ENCODE peak calls at places on chromosomes 13 and 19, in seven cellular contexts. D is PC-9, W is cardiac muscle cell, M is heart left ventricle, T is left ventricle myocardium inferior, H is IMR-90, G is uterus. Q is an unnamed sample.
A peak's percentile ranks its signal among the peaks of the same experiment; 100 is the strongest.

GRCh38 chr19:40719414-40719894 is 2.5 kb downstream of the ITPKC start:
- DNase-seq in G (no peak), W (no peak), H (no peak), T (no peak), M (no peak), D (peak; percentile 55), Q (peak; percentile 27)

GRCh38 chr19:17311455-17312248 is 2.3 kb downstream of the DDA1 start:
- DNase-seq in H (peak; percentile 79), W (peak; percentile 42), G (no peak), M (no peak), T (no peak), D (peak; percentile 90), Q (no peak)

GRCh38 chr13:113862766-113863510 is 938 bp downstream of the GAS6 start:
- DNase-seq in H (no peak), W (peak; percentile 25), M (peak; percentile 81), D (no peak), G (no peak), T (peak; percentile 68), Q (peak; percentile 70)

GRCh38 chr19:49587227-49587626 is 3.8 kb upstream of the PRR12 start:
- DNase-seq in G (no peak), D (peak; percentile 10), T (no peak), W (no peak), M (no peak), H (no peak), Q (no peak)

GRCh38 chr19:32876919-32877285 is 7.3 kb upstream of the SLC7A9 start:
- DNase-seq in D (peak; percentile 35), T (no peak), G (no peak), W (peak; percentile 12), M (no peak), H (peak; percentile 50), Q (no peak)

GRCh38 chr19:14363203-14364097 is 17.8 kb upstream of the ADGRE5 start:
- DNase-seq in D (no peak), H (peak; percentile 42), M (peak; percentile 90), W (peak; percentile 96), G (peak; percentile 97), T (peak; percentile 86), Q (peak; percentile 79)

GRCh38 chr19:32219881-32220552 is 125.4 kb upstream of the ZNF507 start:
- DNase-seq in W (no peak), G (no peak), H (no peak), M (no peak), T (no peak), D (no peak), Q (no peak)

GRCh38 chr13:100129605-100130004 is 40.7 kb downstream of the PCCA start:
- DNase-seq in W (no peak), G (no peak), M (no peak), H (no peak), D (no peak), T (no peak), Q (no peak)

GRCh38 chr19:34766386-34766785 is 6.6 kb downstream of the ZNF599 start:
- DNase-seq in T (no peak), W (no peak), D (no peak), G (no peak), H (peak; percentile 47), M (no peak), Q (no peak)

GRCh38 chr19:39599116-39599515 is 3.2 kb upstream of the LGALS13 start:
- DNase-seq in G (no peak), H (peak; percentile 27), D (no peak), T (no peak), M (no peak), W (peak; percentile 42), Q (no peak)

GRCh38 chr13:57073983-57074382 is 66.7 kb upstream of the PRR20A start:
- DNase-seq in M (no peak), T (no peak), W (no peak), H (no peak), G (no peak), D (no peak), Q (no peak)

GRCh38 chr13:88042489-88042888 is 371.3 kb downstream of the SLITRK5 start:
- DNase-seq in M (no peak), D (no peak), T (no peak), H (no peak), G (no peak), W (peak; percentile 3), Q (no peak)

GRCh38 chr19:35306473-35307246 is 14.7 kb downstream of the MAG start:
- DNase-seq in W (no peak), G (no peak), T (no peak), H (no peak), D (peak; percentile 51), M (no peak), Q (no peak)

GRCh38 chr13:112689498-112690241 is at the start of gene ATP11A:
- DNase-seq in M (peak; percentile 94), W (peak; percentile 96), G (peak; percentile 92), D (peak; percentile 72), T (peak; percentile 95), H (peak; percentile 91), Q (peak; percentile 96)

GRCh38 chr19:19498255-19498991 is 16.9 kb downstream of the TSSK6 start:
- DNase-seq in W (no peak), T (no peak), G (no peak), M (no peak), H (no peak), D (no peak), Q (no peak)

GRCh38 chr19:3923912-3924311 is 9.0 kb upstream of the NMRK2 start:
- DNase-seq in M (no peak), T (no peak), D (no peak), G (no peak), W (no peak), H (no peak), Q (no peak)

GRCh38 chr19:43540381-43540780 is 7.4 kb downstream of the ZNF575 start:
- DNase-seq in M (no peak), H (no peak), T (no peak), G (no peak), D (no peak), W (no peak), Q (no peak)

GRCh38 chr13:50319603-50320296 is 304.5 kb downstream of the KCNRG start:
- DNase-seq in H (peak; percentile 29), M (no peak), W (peak; percentile 70), G (no peak), D (peak; percentile 77), T (no peak), Q (no peak)

GRCh38 chr19:48637449-48637947 is 319 bp upstream of the DBP start:
- DNase-seq in D (peak; percentile 100), H (peak; percentile 99), T (peak; percentile 100), G (peak; percentile 100), M (peak; percentile 100), W (peak; percentile 100), Q (peak; percentile 99)

GRCh38 chr13:31049833-31050232 is 111.9 kb downstream of the HSPH1 start:
- DNase-seq in M (no peak), G (no peak), W (no peak), T (peak; percentile 23), D (no peak), H (no peak), Q (peak; percentile 27)
- H3K27me3 ChIP-seq in M (no peaks in the 10 kb centered on the region), G (no peaks in the 10 kb centered on the region), W (peaks cover 6% of the 10 kb centered on the region), T (peaks cover 14% of the 10 kb centered on the region), D (no peaks in the 10 kb centered on the region), H (no peaks in the 10 kb centered on the region), Q (no peaks in the 10 kb centered on the region)

GRCh38 chr19:46144756-46145155 is 3.3 kb upstream of the IGFL2 start:
- DNase-seq in W (no peak), D (no peak), G (no peak), M (no peak), T (no peak), H (no peak), Q (no peak)

GRCh38 chr19:46142294-46142693 is 5.7 kb upstream of the IGFL2 start:
- DNase-seq in G (no peak), M (no peak), D (no peak), T (no peak), H (no peak), W (no peak), Q (no peak)

GRCh38 chr19:46150606-46151005 is 2.6 kb downstream of the IGFL2 start:
- DNase-seq in M (no peak), D (no peak), T (no peak), H (no peak), G (no peak), W (no peak), Q (no peak)

GRCh38 chr19:46147791-46148288 is at the start of gene IGFL2:
- DNase-seq in M (no peak), T (no peak), G (no peak), W (peak; percentile 14), D (no peak), H (no peak), Q (no peak)

GRCh38 chr19:46147166-46147740 is 785 bp upstream of the IGFL2 start:
- DNase-seq in D (no peak), G (no peak), W (no peak), T (no peak), H (no peak), M (no peak), Q (no peak)
- H3K27me3 ChIP-seq in D (no peaks in the 10 kb centered on the region), G (no peaks in the 10 kb centered on the region), W (no peaks in the 10 kb centered on the region), T (peaks cover 39% of the 10 kb centered on the region), H (peaks cover 48% of the 10 kb centered on the region), M (peaks cover 6% of the 10 kb centered on the region), Q (peaks cover 6% of the 10 kb centered on the region)

DNA sequence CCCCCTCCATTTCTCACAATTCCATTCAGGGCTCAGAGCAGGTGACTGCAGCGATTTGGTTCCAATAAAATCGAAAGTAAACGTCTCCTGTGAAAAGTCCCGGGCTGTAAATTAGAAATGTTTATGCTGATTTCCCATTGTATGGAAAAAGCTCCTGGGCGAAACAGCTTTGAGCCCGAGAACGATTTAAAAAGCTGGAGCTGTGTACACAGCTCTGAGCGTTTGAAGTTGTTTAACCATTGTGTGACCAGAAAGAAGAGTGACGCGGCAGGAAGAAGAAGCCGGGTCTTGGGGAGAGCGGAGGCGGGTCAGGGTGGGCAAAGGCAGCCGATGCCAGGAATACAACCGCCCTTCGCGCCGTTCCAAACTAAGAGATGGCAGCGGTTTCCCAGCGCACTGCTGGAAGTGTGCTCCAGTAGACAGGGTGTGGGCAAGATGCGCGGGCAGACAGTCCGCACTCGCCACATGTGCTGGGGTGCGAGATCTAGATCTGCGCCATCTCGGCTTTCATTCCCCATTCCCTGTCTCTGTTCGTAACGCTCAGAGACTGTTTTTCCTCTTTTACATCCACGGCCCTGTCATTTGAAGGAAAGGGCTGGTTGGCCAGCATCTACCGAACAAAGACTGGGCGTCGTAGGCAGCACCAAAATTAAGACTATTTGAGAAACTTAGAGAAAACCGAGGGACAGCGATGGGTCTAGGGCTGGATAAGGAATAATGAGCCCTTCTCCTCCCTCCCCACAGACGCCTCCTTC is 960 bp upstream of the GSX1 start:
- DNase-seq in T (no peak), H (no peak), D (no peak), M (no peak), W (no peak), G (no peak), Q (no peak)
- H3K27me3 ChIP-seq in T (peaks cover 99% of the 10 kb centered on the region), H (peaks cover 76% of the 10 kb centered on the region), D (peaks cover 65% of the 10 kb centered on the region), M (peaks cover 98% of the 10 kb centered on the region), W (peaks cover 100% of the 10 kb centered on the region), G (peaks cover 69% of the 10 kb centered on the region), Q (peaks cover 43% of the 10 kb centered on the region)

GRCh38 chr19:12994701-12995595 is at the start of gene NFIX:
- DNase-seq in H (peak; percentile 39), M (peak; percentile 82), W (peak; percentile 76), T (peak; percentile 81), G (peak; percentile 77), D (no peak), Q (peak; percentile 79)

GRCh38 chr19:12997225-12997966 is 2.1 kb downstream of the NFIX start:
- DNase-seq in T (no peak), M (no peak), D (no peak), H (no peak), W (no peak), G (no peak), Q (no peak)

GRCh38 chr19:12996542-12997094 is 1.3 kb downstream of the NFIX start:
- DNase-seq in D (no peak), M (peak; percentile 57), H (peak; percentile 22), G (no peak), W (peak; percentile 47), T (no peak), Q (no peak)

GRCh38 chr19:12993562-12993961 is 1.7 kb upstream of the NFIX start:
- DNase-seq in H (no peak), D (no peak), T (no peak), W (no peak), M (no peak), G (no peak), Q (no peak)

GRCh38 chr19:12995596-12996541 is 594 bp downstream of the NFIX start:
- DNase-seq in G (peak; percentile 59), M (peak; percentile 57), H (peak; percentile 30), W (peak; percentile 48), D (no peak), T (no peak), Q (no peak)
- H3K27me3 ChIP-seq in G (no peaks in the 10 kb centered on the region), M (no peaks in the 10 kb centered on the region), H (no peaks in the 10 kb centered on the region), W (peaks cover 96% of the 10 kb centered on the region), D (peaks cover 27% of the 10 kb centered on the region), T (no peaks in the 10 kb centered on the region), Q (no peaks in the 10 kb centered on the region)

Q was measured in psoas muscle.